ENCODE peak calls at places on chromosomes 7 and 10, in five cellular contexts. A is EH, Q is NCI-H1092, S is heart right ventricle, D is LHCN-M2. N is an unnamed sample.

GRCh38 chr7:34157137-34157536 is 251.8 kb downstream of the BMPER start:
- DNase-seq in A (no peak), S (no peak), Q (no peak), D (no peak), N (no peak)

GRCh38 chr10:89702121-89702480 is 711 bp downstream of the KIF20B start:
- DNase-seq in A (peak), D (peak), Q (no peak), S (no peak), N (peak)

GRCh38 chr7:156475179-156475578 is 165.4 kb upstream of the RNF32 start:
- DNase-seq in D (no peak), A (no peak), S (no peak), Q (no peak), N (no peak)

GRCh38 chr10:35368485-35369048 is 32.3 kb downstream of the CCNY start:
- DNase-seq in Q (no peak), D (no peak), A (no peak), S (no peak), N (no peak)

GRCh38 chr10:117463545-117463920 is 79.0 kb upstream of the EMX2 start:
- DNase-seq in D (no peak), S (no peak), Q (no peak), A (peak), N (no peak)

GRCh38 chr10:72126184-72126871 is 38.0 kb upstream of the SPOCK2 start:
- DNase-seq in A (peak), S (no peak), Q (no peak), D (peak), N (no peak)

GRCh38 chr7:98352621-98353020 is 48.3 kb downstream of the BAIAP2L1 start:
- DNase-seq in D (peak), Q (no peak), A (peak), S (no peak), N (no peak)

GRCh38 chr10:44312401-44312800 is 72.5 kb downstream of the CXCL12 start:
- DNase-seq in Q (no peak), A (no peak), S (no peak), D (no peak), N (peak)

GRCh38 chr7:80681272-80681885 is 42.9 kb downstream of the CD36 start:
- DNase-seq in Q (peak), S (no peak), D (peak), A (peak), N (peak)

GRCh38 chr7:71290382-71290781 is 158.4 kb downstream of the GALNT17 start:
- DNase-seq in S (peak), D (no peak), Q (no peak), A (no peak), N (no peak)

GRCh38 chr10:3235996-3236510 is 63.5 kb upstream of the PITRM1 start:
- DNase-seq in Q (no peak), D (no peak), S (no peak), A (no peak), N (no peak)

GRCh38 chr10:77229704-77230103 is 407.9 kb downstream of the KCNMA1 start:
- DNase-seq in D (no peak), Q (no peak), S (no peak), A (peak), N (no peak)

GRCh38 chr10:112895292-112895691 is 54.8 kb upstream of the TCF7L2 start:
- DNase-seq in A (no peak), Q (no peak), D (no peak), S (no peak), N (no peak)

GRCh38 chr7:149150981-149151380 is 3.7 kb downstream of the ZNF398 start:
- DNase-seq in Q (no peak), D (no peak), S (no peak), A (no peak), N (no peak)